ENCODE peak calls at places on chromosomes 16 and 17, in nine cellular contexts. U is hepatocyte, T is pancreas, O is GM23338, X is adrenal gland, I is heart right ventricle, V is osteoblast, P is heart left ventricle, Q is fibroblast of lung. Z is an unnamed sample.

GRCh38 chr17:43734376-43734775 is 24.2 kb downstream of the SOST start:
- DNase-seq in X (peak; percentile 39), O (no peak), Q (peak; percentile 45), I (no peak), P (no peak), V (peak; percentile 89), U (no peak), T (no peak), Z (no peak)

GRCh38 chr16:85611455-85612190 is 1.5 kb upstream of the GSE1 start:
- DNase-seq in V (peak; percentile 99), I (peak; percentile 82), Q (peak; percentile 80), X (peak; percentile 89), P (peak; percentile 87), U (peak; percentile 92), T (peak; percentile 97), O (peak; percentile 82), Z (peak; percentile 91)

GRCh38 chr16:4694664-4695451 is 1.5 kb downstream of the NUDT16L1 start:
- DNase-seq in V (peak; percentile 95), I (no peak), O (no peak), Q (no peak), X (peak; percentile 34), T (peak; percentile 82), P (peak; percentile 55), U (no peak), Z (no peak)

GRCh38 chr16:89412811-89413210 is 77.5 kb downstream of the ANKRD11 start:
- DNase-seq in I (peak; percentile 61), P (peak; percentile 67), U (no peak), V (no peak), Q (no peak), O (peak; percentile 55), T (no peak), X (no peak), Z (no peak)

GRCh38 chr17:3535253-3535995 is 22.2 kb downstream of the TRPV3 start:
- DNase-seq in I (peak; percentile 44), O (peak; percentile 91), X (peak; percentile 58), Q (peak; percentile 81), V (peak; percentile 99), T (peak; percentile 82), U (peak; percentile 87), P (peak; percentile 70), Z (peak; percentile 50)

GRCh38 chr17:76337413-76337777 is 16.3 kb downstream of the PRPSAP1 start:
- DNase-seq in V (peak; percentile 57), I (no peak), X (no peak), T (no peak), O (no peak), Q (peak; percentile 18), U (no peak), P (no peak), Z (no peak)

GRCh38 chr17:41967141-41967920 is 736 bp downstream of the CNP start:
- DNase-seq in X (no peak), T (peak; percentile 76), O (peak; percentile 58), U (no peak), Q (no peak), I (no peak), V (peak; percentile 88), P (peak; percentile 44), Z (no peak)

GRCh38 chr16:87570938-87571867 is 31.1 kb upstream of the JPH3 start:
- DNase-seq in Q (peak; percentile 75), U (peak; percentile 78), V (peak; percentile 90), X (peak; percentile 84), I (peak; percentile 40), P (peak; percentile 66), O (peak; percentile 89), T (peak; percentile 83), Z (peak; percentile 81)

GRCh38 chr17:77471984-77472836 is 331.4 kb downstream of the SEC14L1 start:
- DNase-seq in O (peak; percentile 86), X (no peak), P (peak; percentile 53), Q (peak; percentile 90), T (no peak), I (peak; percentile 63), U (peak; percentile 81), V (peak; percentile 86), Z (peak; percentile 56)

GRCh38 chr16:2716948-2717347 is 3.1 kb downstream of the PRSS27 start:
- DNase-seq in V (no peak), T (no peak), U (no peak), I (no peak), Q (no peak), X (no peak), P (no peak), O (peak; percentile 44), Z (no peak)

GRCh38 chr16:1428511-1428910 is 2.4 kb upstream of the PERCC1 start:
- DNase-seq in X (no peak), Q (no peak), I (no peak), V (peak; percentile 98), P (peak; percentile 48), O (peak; percentile 81), U (no peak), T (peak; percentile 77), Z (no peak)

GRCh38 chr17:28124962-28125361 is 82.5 kb downstream of the NLK start:
- DNase-seq in P (no peak), T (no peak), I (no peak), Q (no peak), V (no peak), O (no peak), X (no peak), U (no peak), Z (no peak)

GRCh38 chr16:66508261-66508913 is 41.5 kb downstream of the TK2 start:
- DNase-seq in O (no peak), Q (peak; percentile 53), V (peak; percentile 94), T (no peak), P (no peak), X (no peak), I (no peak), U (no peak), Z (peak; percentile 37)

GRCh38 chr16:11147033-11147848 is 108.8 kb downstream of the SOCS1 start:
- DNase-seq in P (no peak), Q (no peak), O (no peak), U (no peak), T (no peak), I (no peak), X (no peak), V (peak; percentile 17), Z (no peak)

DNA sequence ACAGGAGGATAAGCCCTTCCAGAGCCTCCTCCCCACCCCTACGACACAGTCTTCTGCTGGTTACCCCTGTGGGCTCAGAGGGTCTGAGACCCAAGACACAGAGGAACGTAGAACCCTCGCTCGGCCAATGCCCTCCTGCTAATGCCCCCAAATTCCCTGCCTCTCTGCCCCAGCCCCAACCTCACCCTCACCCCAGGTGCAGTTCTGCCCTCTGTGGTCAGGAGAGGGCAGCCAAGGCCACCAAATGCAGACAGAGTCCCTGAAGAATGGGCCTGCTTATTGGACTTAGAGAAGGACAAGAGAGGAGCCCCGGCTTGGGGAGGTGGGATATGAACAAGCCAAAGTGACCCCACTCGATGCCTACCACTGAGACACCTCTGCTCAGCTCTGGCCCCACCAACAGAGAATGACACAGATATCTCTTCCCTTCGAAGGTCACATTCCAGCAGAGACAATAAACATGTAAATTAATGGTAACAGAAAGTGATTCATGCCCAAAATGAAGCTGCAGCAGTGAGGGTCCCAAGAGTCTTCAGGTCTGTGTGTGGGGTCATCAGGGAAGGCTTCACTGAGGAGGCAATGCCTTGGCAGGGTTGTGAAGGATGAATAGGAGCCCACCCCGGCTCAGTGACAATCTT is 80.9 kb upstream of the CCL1 start:
- DNase-seq in X (peak; percentile 22), U (peak; percentile 25), Q (no peak), O (peak; percentile 60), T (no peak), I (peak; percentile 25), V (no peak), P (peak; percentile 43), Z (no peak)
- TF ChIP-seq CTCF in X (peak; percentile 23), U (peak; percentile 37), Q (no peak), O (peak; percentile 61), T (no peak), I (peak; percentile 7), V (no peak), P (peak; percentile 57), Z (no peak)

GRCh38 chr17:31266042-31266441 is 31.0 kb downstream of the OMG start:
- DNase-seq in O (peak; percentile 50), V (no peak), T (no peak), Q (no peak), P (no peak), X (no peak), U (no peak), I (no peak), Z (no peak)
- H3K36me3 ChIP-seq in O (no peaks in the 10 kb centered on the region), V (peaks cover 31% of the 10 kb centered on the region), T (no peaks in the 10 kb centered on the region), Q (peaks cover 2% of the 10 kb centered on the region), P (peaks cover 80% of the 10 kb centered on the region), X (peaks cover 15% of the 10 kb centered on the region), U (peaks cover 5% of the 10 kb centered on the region), I (peaks cover 93% of the 10 kb centered on the region), Z (peaks cover 72% of the 10 kb centered on the region)

GRCh38 chr17:63697341-63698286 is 2.3 kb downstream of the LIMD2 start:
- DNase-seq in V (peak; percentile 96), Q (no peak), O (peak; percentile 75), X (peak; percentile 47), I (peak; percentile 34), P (peak; percentile 57), U (peak; percentile 36), T (peak; percentile 85), Z (peak; percentile 73)
- H3K4me1 ChIP-seq in V (peaks cover 8% of the 10 kb centered on the region), Q (no peaks in the 10 kb centered on the region), O (peaks cover 29% of the 10 kb centered on the region), X (peaks cover 10% of the 10 kb centered on the region), I (peaks cover 68% of the 10 kb centered on the region), P (peaks cover 15% of the 10 kb centered on the region), U (peaks cover 15% of the 10 kb centered on the region), T (no peaks in the 10 kb centered on the region), Z (peaks cover 35% of the 10 kb centered on the region)

DNA sequence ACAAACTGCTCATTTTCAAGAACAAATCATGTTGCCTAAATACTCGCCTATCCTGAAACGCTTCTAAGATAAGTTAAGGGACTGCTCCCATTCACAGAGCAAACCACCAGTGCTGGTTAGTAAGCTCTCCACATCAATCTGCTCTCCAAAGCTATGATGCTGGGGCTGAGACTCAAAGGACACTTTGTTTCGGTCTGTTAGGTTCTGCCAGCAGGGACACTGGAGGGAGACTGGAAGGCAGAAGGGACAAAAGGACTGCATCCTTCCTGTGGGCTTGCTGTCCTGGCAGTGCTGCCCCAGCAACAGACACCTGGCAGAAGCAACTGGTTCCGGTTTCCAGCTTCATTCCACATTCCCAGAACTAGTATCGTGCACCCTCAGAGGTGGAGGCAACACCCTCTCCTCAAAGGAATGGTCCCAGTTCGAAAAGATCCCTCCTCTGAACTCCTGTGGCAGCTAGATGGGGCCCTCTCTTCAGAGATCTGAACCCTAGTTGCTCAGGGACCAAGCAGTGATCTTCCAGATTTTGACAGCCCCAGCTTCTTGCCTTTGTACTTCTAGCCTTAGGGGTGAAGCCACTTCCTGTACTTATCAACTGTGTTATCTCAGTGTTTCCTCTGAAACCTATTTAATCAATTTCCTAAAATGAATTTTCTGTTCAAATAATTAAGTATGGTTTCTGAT is 73.4 kb upstream of the GSG1L start:
- DNase-seq in T (no peak), X (no peak), Q (no peak), V (peak; percentile 19), U (no peak), I (no peak), O (no peak), P (no peak), Z (no peak)
- TF ChIP-seq CTCF in T (no peak), X (no peak), Q (no peak), V (no peak), U (no peak), I (no peak), O (no peak), P (peak; percentile 13), Z (no peak)

DNA sequence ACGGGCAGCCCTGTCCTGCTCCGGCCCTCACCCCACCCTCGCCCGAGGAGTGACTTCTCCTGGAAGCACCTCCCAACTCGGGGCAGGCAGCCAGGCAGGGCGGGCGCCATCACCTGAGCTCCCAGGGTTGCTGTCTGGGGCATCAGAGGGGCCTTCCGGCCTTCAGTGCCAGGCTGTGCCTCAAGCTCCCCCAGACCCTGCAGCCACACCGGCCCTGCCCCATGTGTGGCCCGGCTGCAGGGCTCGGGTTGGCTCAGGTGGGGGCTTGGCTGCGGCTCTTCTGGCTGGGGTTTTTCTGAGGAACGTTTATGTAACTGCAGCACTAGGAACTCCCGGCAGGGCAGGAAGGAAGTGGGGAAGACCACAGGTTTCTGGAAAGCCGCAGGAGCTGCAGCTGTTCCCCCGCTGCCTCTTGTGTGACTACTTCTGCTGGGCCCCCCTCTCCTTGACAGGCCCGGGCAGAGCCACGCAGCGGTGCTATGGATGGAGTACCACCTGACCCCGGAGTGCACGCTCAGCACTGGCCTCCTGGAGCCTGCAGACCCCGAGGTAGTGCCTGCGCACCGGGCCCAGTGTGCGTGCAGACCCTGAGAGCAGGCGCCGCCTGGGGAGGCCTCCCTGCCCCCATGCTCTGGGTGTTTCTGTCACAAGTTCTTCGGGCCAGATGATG is 45.6 kb downstream of the PRMT7 start:
- DNase-seq in V (peak; percentile 85), T (peak; percentile 75), P (no peak), U (no peak), I (no peak), Q (no peak), X (peak; percentile 72), O (no peak), Z (no peak)
- H3K36me3 ChIP-seq in V (peaks cover 40% of the 10 kb centered on the region), T (no peaks in the 10 kb centered on the region), P (peaks cover 72% of the 10 kb centered on the region), U (no peaks in the 10 kb centered on the region), I (peaks cover 77% of the 10 kb centered on the region), Q (peaks cover 19% of the 10 kb centered on the region), X (peaks cover 44% of the 10 kb centered on the region), O (peaks cover 4% of the 10 kb centered on the region), Z (peaks cover 65% of the 10 kb centered on the region)

Z was measured in stomach.